ENCODE peak calls at places on chromosome 10, in nine cellular contexts. J is CD8-positive, alpha-beta T cell; A is colonic mucosa; B is heart right ventricle; R is CD4-positive, CD25-positive, alpha-beta regulatory T cell; Z is IMR-90; S is SJSA1; Q is heart left ventricle; X is fibroblast of lung. N is an unnamed sample.

GRCh38 chr10:34528320-34528719 is 286.8 kb downstream of the PARD3 start:
- DNase-seq in J (no peak), A (no peak), B (no peak), R (no peak), Z (peak; percentile 93), S (peak; percentile 89), Q (no peak), X (peak; percentile 79), N (no peak)

GRCh38 chr10:132479024-132479602 is 58.5 kb upstream of the INPP5A start:
- DNase-seq in J (no peak), A (no peak), B (no peak), R (no peak), Z (no peak), S (no peak), Q (no peak), X (no peak), N (no peak)

GRCh38 chr10:123044391-123044790 is 35.6 kb downstream of the ACADSB start:
- DNase-seq in J (no peak), A (no peak), B (no peak), R (no peak), Z (peak; percentile 5), S (no peak), Q (no peak), X (peak; percentile 18), N (no peak)

GRCh38 chr10:119786117-119786769 is 60.4 kb downstream of the INPP5F start:
- DNase-seq in J (no peak), A (no peak), B (no peak), R (no peak), Z (peak; percentile 78), S (peak; percentile 92), Q (no peak), X (peak; percentile 26), N (no peak)

GRCh38 chr10:14184841-14185500 is 145.8 kb downstream of the FRMD4A start:
- DNase-seq in J (no peak), A (no peak), B (no peak), R (peak; percentile 9), Z (peak; percentile 32), S (no peak), Q (no peak), X (peak; percentile 52), N (peak; percentile 21)

GRCh38 chr10:99449023-99449422 is 18.6 kb upstream of the GOT1 start:
- DNase-seq in J (no peak), A (no peak), B (no peak), R (no peak), Z (no peak), S (no peak), Q (no peak), X (no peak), N (no peak)

GRCh38 chr10:110355922-110356627 is 51.4 kb upstream of the SMNDC1 start:
- DNase-seq in J (no peak), A (no peak), B (no peak), R (no peak), Z (no peak), S (no peak), Q (no peak), X (no peak), N (no peak)

GRCh38 chr10:5665380-5666323 is 743 bp downstream of the ASB13 start:
- DNase-seq in J (no peak), A (peak; percentile 56), B (peak; percentile 54), R (no peak), Z (no peak), S (no peak), Q (no peak), X (no peak), N (peak; percentile 95)

GRCh38 chr10:43252166-43252784 is 14.6 kb downstream of the RASGEF1A start:
- DNase-seq in J (no peak), A (peak; percentile 6), B (no peak), R (no peak), Z (no peak), S (no peak), Q (no peak), X (no peak), N (no peak)

GRCh38 chr10:48838830-48839229 is 100.8 kb downstream of the LRRC18 start:
- DNase-seq in J (no peak), A (no peak), B (no peak), R (no peak), Z (no peak), S (no peak), Q (no peak), X (no peak), N (no peak)

DNA sequence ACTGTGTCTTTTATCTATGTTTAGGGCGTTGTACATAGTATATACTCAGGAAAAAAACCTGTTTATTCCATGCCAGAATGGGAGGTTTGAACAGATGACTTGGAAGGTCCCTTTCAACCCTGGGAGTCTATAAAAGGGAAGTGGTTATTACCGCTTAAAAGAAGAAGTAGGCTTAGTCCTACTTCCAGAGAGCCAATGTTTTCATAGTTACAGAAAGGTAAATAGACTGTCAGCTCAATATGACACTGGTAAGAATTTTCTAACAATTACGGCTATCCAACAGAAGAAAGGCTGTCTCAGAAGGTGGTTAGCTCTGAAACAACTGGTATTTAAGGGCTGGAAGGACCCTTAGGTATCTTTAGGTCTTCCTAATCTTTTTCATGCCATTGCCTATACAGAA is 1.1 kb upstream of the TFAM start:
- DNase-seq in J (no peak), A (no peak), B (no peak), R (no peak), Z (no peak), S (no peak), Q (no peak), X (no peak), N (peak; percentile 12)
- H3K4me3 ChIP-seq in J (peak overlapping the region; percentile 72), A (peak overlapping the region; percentile 94), B (peak overlapping the region; percentile 93), R (peak overlapping the region; percentile 89), Z (no peak overlapping the region), S (peak overlapping the region; percentile 62), Q (peak overlapping the region; percentile 85), X (peak overlapping the region; percentile 91), N (no peak overlapping the region)

DNA sequence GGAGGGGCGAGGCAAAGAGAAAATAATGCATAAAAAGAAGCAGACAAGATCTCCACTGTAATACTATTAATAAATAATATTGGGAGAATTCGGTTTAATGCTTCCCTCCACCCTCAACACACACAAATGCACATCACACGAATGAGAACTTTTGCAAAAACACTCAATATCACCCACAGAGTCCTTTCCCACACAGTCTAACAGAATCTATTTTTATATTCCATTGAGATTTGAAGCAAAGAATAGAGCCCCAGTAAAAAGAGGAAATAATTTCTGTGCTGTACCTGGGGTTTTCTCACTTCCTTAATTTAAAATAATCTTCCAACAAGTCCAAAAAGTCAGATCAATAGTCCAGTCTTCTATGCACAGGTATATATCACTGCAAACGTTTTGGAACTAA is 17.0 kb downstream of the PIK3AP1 start:
- DNase-seq in J (no peak), A (no peak), B (no peak), R (no peak), Z (no peak), S (no peak), Q (no peak), X (no peak), N (no peak)
- H3K27ac ChIP-seq in J (no peak overlapping the region), A (no peak overlapping the region), B (no peak overlapping the region), R (no peak overlapping the region), Z (no peak overlapping the region), S (no peak overlapping the region), Q (no peak overlapping the region), X (no peak overlapping the region), N (no peak overlapping the region)

GRCh38 chr10:113630929-113631533 is 32.8 kb downstream of the NRAP start:
- DNase-seq in J (no peak), A (no peak), B (no peak), R (no peak), Z (no peak), S (no peak), Q (no peak), X (no peak), N (no peak)

GRCh38 chr10:113627836-113628235 is 36.0 kb downstream of the NRAP start:
- DNase-seq in J (no peak), A (no peak), B (no peak), R (no peak), Z (no peak), S (no peak), Q (peak; percentile 33), X (no peak), N (no peak)

GRCh38 chr10:113626809-113627370 is 37.0 kb downstream of the NRAP start:
- DNase-seq in J (no peak), A (no peak), B (no peak), R (no peak), Z (no peak), S (no peak), Q (peak; percentile 38), X (no peak), N (no peak)

GRCh38 chr10:113628607-113629153 is 35.2 kb downstream of the NRAP start:
- DNase-seq in J (no peak), A (no peak), B (no peak), R (no peak), Z (no peak), S (no peak), Q (no peak), X (no peak), N (no peak)

DNA sequence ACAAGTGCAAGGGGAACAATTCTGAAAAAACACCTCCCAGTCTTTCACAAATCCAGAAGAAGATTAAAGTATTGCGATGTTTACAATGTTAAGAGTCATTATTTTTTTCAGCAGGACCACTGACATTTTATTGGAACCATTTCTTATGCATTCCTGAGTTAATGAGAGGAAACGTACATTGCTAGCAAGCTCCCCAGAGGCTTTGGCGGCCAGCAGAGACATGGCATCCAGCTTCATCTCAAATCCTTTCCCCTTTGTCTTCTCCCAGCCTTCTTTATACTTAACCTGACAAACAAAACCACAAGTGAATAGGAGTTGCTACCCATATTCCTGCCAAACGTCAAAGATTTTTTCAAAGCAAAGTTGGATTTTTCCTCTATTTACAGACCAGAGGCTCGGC is 32.2 kb downstream of the NRAP start:
- DNase-seq in J (no peak), A (no peak), B (no peak), R (no peak), Z (no peak), S (no peak), Q (no peak), X (no peak), N (no peak)
- H3K4me1 ChIP-seq in J (no peaks in the 10 kb centered on the region), A (peaks cover 13% of the 10 kb centered on the region), B (peaks cover 52% of the 10 kb centered on the region), R (no peaks in the 10 kb centered on the region), Z (no peaks in the 10 kb centered on the region), S (no peaks in the 10 kb centered on the region), Q (peaks cover 3% of the 10 kb centered on the region), X (no peaks in the 10 kb centered on the region), N (no peaks in the 10 kb centered on the region)

DNA sequence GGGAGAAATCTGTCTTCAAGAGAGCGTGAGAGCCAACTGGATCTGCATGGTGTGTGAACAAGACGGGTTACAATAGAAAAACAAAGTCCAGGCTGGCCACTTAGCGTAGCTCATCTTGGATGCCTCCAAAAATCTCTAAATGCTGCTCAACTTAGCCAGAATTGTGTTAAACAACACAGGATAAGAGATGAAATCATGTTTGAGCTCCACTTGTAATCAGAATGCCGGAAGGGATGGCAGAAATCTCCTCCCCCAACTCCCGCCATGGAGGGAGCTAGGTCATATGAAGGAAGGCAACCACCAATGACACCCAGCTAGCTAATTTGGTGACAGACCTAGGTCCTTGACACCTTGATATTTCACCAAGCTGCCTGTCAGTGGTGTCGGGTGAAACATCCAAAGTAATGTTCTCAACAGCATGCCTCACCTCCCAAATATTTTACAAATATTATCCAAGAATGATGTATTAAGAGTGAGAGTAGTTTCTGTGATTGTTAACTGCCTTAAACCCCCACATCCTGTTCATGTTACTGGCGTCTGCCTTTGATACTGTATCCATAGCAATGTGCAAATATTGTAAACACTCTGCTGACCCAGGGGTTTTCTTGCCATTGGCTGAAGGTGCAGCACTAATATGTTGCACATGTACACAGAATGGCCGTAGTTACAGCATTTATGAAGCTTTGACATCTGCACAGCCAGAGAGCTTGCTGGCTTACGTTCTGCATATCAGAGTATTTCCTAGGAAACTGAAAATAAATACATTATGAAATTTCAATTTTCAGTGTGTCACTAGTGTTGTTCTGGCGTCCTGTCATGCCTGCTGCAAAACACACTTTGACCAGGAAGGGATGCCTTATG is 25.8 kb downstream of the TMEM254 start:
- DNase-seq in J (no peak), A (no peak), B (no peak), R (no peak), Z (peak; percentile 90), S (no peak), Q (peak; percentile 18), X (peak; percentile 94), N (peak; percentile 12)
- H3K4me3 ChIP-seq in J (no peak overlapping the region), A (no peak overlapping the region), B (no peak overlapping the region), R (peak overlapping the region; percentile 10), Z (no peak overlapping the region), S (no peak overlapping the region), Q (no peak overlapping the region), X (peak overlapping the region; percentile 21), N (no peak overlapping the region)